ENCODE peak calls at places on chromosomes 16 and 17, in eight cellular contexts. M is astrocyte of the cerebellum, X is fibroblast of the aortic adventitia, W is cardiac fibroblast, Y is B cell, N is fibroblast of lung, I is Panc1, A is GM13977. R is an unnamed sample.

GRCh38 chr16:84260766-84261165 is 21.0 kb upstream of the KCNG4 start:
- DNase-seq in Y (no peak), M (no peak), W (no peak), A (no peak), N (no peak), X (no peak), I (no peak), R (no peak)

GRCh38 chr17:60065136-60065535 is 13.6 kb downstream of the HEATR6 start:
- DNase-seq in Y (no peak), W (peak), I (no peak), X (no peak), N (peak), A (no peak), M (no peak), R (no peak)

GRCh38 chr17:64499805-64500486 is 3.1 kb upstream of the POLG2 start:
- DNase-seq in I (no peak), X (no peak), M (no peak), Y (peak), W (peak), A (no peak), N (no peak), R (no peak)

GRCh38 chr16:50067290-50067853 is 1.6 kb downstream of the HEATR3 start:
- DNase-seq in N (peak), W (peak), A (peak), X (peak), Y (peak), M (peak), I (no peak), R (no peak)

GRCh38 chr16:69396187-69397061 is 10.6 kb upstream of the TERF2 start:
- DNase-seq in N (peak), M (peak), W (peak), I (no peak), X (peak), Y (peak), A (peak), R (peak)

GRCh38 chr17:27733771-27734170 is 66.6 kb downstream of the NOS2 start:
- DNase-seq in X (no peak), Y (no peak), I (no peak), W (no peak), N (no peak), A (no peak), M (no peak), R (no peak)

GRCh38 chr16:56425439-56425832 is at the start of gene AMFR:
- DNase-seq in A (peak), X (peak), M (peak), Y (peak), I (no peak), W (peak), N (peak), R (peak)

GRCh38 chr16:57694556-57695377 is at the start of gene DRC7:
- DNase-seq in M (no peak), W (peak), Y (peak), A (peak), I (no peak), X (peak), N (peak), R (no peak)

GRCh38 chr16:88479795-88480760 is 27.0 kb downstream of the ZFPM1 start:
- DNase-seq in W (no peak), A (peak), X (no peak), N (no peak), I (no peak), M (no peak), Y (peak), R (no peak)

GRCh38 chr16:55543470-55543869 is 23.0 kb upstream of the CAPNS2 start:
- DNase-seq in Y (no peak), X (peak), W (peak), A (no peak), M (peak), I (no peak), N (peak), R (no peak)

GRCh38 chr17:66135896-66136295 is 56.0 kb downstream of the CEP112 start:
- DNase-seq in Y (no peak), N (no peak), A (no peak), M (no peak), X (no peak), I (no peak), W (peak), R (no peak)

GRCh38 chr17:62713096-62713870 is 85.8 kb downstream of the MRC2 start:
- DNase-seq in N (no peak), W (no peak), X (no peak), A (no peak), M (no peak), Y (no peak), I (no peak), R (no peak)

GRCh38 chr16:11229906-11230305 is 26.1 kb downstream of the SOCS1 start:
- DNase-seq in M (no peak), Y (no peak), X (no peak), A (no peak), N (no peak), W (no peak), I (no peak), R (no peak)

GRCh38 chr16:57474671-57475661 is 11.3 kb downstream of the DOK4 start:
- DNase-seq in M (no peak), X (no peak), I (no peak), A (no peak), W (no peak), N (no peak), Y (no peak), R (no peak)

GRCh38 chr16:66220766-66221165 is 145.7 kb upstream of the CDH5 start:
- DNase-seq in W (no peak), Y (no peak), I (no peak), M (no peak), N (no peak), X (no peak), A (no peak), R (no peak)

GRCh38 chr17:8173056-8173870 is 2.9 kb downstream of the TMEM107 start:
- DNase-seq in N (peak), I (peak), W (peak), M (peak), X (peak), A (peak), Y (peak), R (peak)

GRCh38 chr17:32992360-32993033 is 850 bp downstream of the SPACA3 start:
- DNase-seq in N (no peak), A (no peak), M (no peak), I (no peak), W (no peak), Y (no peak), X (no peak), R (no peak)

GRCh38 chr17:850828-851759 is 68.9 kb downstream of the MRM3 start:
- DNase-seq in W (peak), A (no peak), Y (no peak), N (peak), I (no peak), X (peak), M (no peak), R (no peak)

GRCh38 chr17:45263477-45263860 is 1.6 kb upstream of the SPATA32 start:
- DNase-seq in M (no peak), W (no peak), Y (no peak), X (no peak), I (no peak), A (no peak), N (no peak), R (no peak)

GRCh38 chr16:50445603-50446250 is 76.9 kb upstream of the BRD7 start:
- DNase-seq in A (no peak), M (no peak), Y (no peak), I (no peak), X (no peak), W (no peak), N (no peak), R (no peak)

GRCh38 chr17:45294506-45294905 is 22.3 kb downstream of the MAP3K14 start:
- DNase-seq in N (peak), Y (no peak), X (peak), M (peak), A (no peak), I (no peak), W (peak), R (no peak)

GRCh38 chr16:87704754-87705353 is 60.9 kb downstream of the KLHDC4 start:
- DNase-seq in Y (no peak), N (no peak), X (no peak), M (no peak), A (no peak), W (no peak), I (no peak), R (no peak)

GRCh38 chr17:78338860-78339259 is 21.0 kb downstream of the SOCS3 start:
- DNase-seq in A (peak), M (no peak), I (no peak), X (no peak), W (no peak), Y (peak), N (no peak), R (no peak)

GRCh38 chr17:49076575-49077384 is 55.8 kb upstream of the B4GALNT2 start:
- DNase-seq in A (no peak), I (peak), X (peak), W (peak), N (peak), M (peak), Y (no peak), R (no peak)

GRCh38 chr17:48510761-48511604 is 19.8 kb downstream of the HOXB1 start:
- DNase-seq in W (peak), I (no peak), N (peak), M (no peak), Y (no peak), A (no peak), X (peak), R (no peak)

GRCh38 chr16:58421029-58421428 is 28.8 kb downstream of the GINS3 start:
- DNase-seq in W (no peak), Y (no peak), A (no peak), X (no peak), N (no peak), I (no peak), M (no peak), R (no peak)

GRCh38 chr17:41932821-41933389 is 2.5 kb downstream of the ODAD4 start:
- DNase-seq in I (no peak), M (no peak), N (no peak), Y (no peak), W (no peak), A (no peak), X (no peak), R (no peak)

GRCh38 chr17:44636562-44636961 is 19.7 kb upstream of the MEIOC start:
- DNase-seq in I (no peak), M (peak), Y (peak), X (peak), W (peak), N (peak), A (no peak), R (no peak)

GRCh38 chr17:39835038-39835786 is 28.9 kb downstream of the IKZF3 start:
- DNase-seq in X (no peak), A (no peak), Y (no peak), I (no peak), W (no peak), M (no peak), N (no peak), R (no peak)

GRCh38 chr17:81399481-81400153 is 4.4 kb downstream of the BAHCC1 start:
- DNase-seq in Y (peak), A (peak), N (no peak), X (no peak), M (no peak), I (no peak), W (no peak), R (no peak)

GRCh38 chr16:5064915-5065314 is 841 bp downstream of the C16orf89 start:
- DNase-seq in I (no peak), N (peak), Y (no peak), A (no peak), W (no peak), M (no peak), X (no peak), R (no peak)

GRCh38 chr17:44384281-44384822 is 5.1 kb downstream of the ITGA2B start:
- DNase-seq in X (no peak), Y (no peak), I (no peak), W (no peak), N (no peak), A (no peak), M (no peak), R (no peak)

GRCh38 chr17:76383645-76384221 is 676 bp upstream of the SPHK1 start:
- DNase-seq in A (peak), W (peak), M (no peak), Y (peak), I (no peak), N (no peak), X (peak), R (peak)

GRCh38 chr16:22638393-22639206 is 127.9 kb downstream of the NPIPB5 start:
- DNase-seq in N (peak), W (no peak), I (peak), A (no peak), Y (no peak), X (peak), M (no peak), R (no peak)

GRCh38 chr17:37137070-37137610 is 188.4 kb downstream of the AATF start:
- DNase-seq in A (no peak), M (no peak), I (no peak), Y (no peak), W (no peak), X (no peak), N (no peak), R (no peak)
- TF ChIP-seq CTCF in A (no peak), M (no peak), I (no peak), Y (no peak), W (no peak), X (no peak), N (no peak), R (no peak)

DNA sequence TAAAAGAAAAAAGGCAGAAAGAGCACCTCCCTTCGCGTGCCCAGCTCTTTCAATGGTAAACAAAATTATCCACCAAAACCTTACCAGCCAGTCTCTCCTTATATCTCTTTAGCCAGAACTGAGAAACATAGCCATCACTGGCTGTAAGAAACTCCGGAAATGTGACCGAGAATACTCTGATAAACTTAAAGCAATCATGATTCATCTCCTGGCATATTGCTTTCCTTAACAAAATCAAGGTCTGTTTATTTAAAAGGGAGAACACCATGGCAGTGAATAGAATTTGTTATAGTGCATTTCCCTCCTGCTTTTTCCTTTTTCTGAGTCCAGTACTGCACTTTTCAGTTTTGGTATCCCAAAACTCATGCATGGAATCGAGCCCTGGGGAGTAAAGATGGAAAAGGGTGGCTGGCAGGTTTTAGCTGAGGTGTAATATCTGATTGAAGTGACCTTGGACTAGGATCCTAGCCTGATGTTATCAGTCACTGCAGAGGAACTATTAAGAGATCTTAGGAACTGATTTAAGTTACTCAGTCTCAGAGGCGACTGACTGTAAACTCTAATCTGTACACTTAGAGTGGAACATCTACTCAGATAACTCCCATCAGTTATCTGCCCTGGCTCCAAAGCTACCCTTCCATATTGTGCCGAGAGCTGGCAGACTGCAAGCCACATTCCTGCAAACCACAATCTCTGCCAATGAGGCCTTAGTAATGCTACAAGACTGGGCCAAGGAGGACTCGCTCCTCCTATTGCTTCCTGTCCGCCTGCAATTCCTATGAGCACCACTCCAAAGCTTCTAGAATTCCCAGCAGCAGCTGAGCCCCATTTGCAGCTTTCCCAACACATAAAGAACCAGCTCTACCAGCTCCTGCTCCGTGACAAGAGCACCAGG is 7.4 kb upstream of the COX10 start:
- DNase-seq in X (peak), N (peak), I (no peak), Y (no peak), M (no peak), W (peak), A (no peak), R (no peak)
- TF ChIP-seq CTCF in X (peak), N (peak), I (no peak), Y (no peak), M (peak), W (peak), A (no peak), R (no peak)

DNA sequence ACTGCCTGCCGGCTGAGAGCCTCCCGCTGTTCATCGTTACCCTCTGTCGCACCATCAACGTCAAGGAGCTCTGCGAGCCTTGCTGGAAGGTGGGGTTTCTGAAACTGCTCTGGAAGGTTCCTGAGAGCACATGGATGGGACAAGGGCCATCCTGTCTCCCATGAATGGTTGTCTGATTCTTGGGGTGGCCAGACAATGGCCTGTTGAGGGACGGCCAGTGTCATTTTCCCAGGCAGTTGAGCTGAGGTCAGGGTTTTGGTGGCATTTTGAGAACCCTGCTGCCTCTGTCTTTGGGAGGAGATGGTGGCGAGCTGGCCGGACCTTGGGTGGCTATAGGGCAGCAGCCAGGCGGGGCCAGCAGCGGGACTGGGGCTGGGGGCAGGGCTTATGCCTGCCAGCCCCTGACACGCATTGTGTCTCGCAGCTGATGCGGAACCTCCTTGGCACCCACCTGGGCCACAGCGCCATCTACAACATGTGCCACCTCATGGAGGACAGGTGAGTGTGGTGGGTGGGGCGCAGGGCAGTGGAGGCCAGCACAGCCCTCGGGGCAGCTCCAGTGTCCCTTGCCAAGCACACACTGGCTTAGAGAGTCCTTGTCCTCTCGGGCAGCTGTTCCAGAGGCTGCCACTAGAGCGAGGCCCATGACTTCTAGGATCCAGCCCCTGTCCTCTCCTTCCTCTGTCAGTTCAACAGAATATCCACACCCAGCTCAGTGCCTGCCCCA is 9.1 kb downstream of the TSC2 start:
- DNase-seq in A (no peak), W (no peak), I (no peak), M (no peak), Y (no peak), N (no peak), X (no peak), R (no peak)
- TF ChIP-seq CTCF in A (no peak), W (peak), I (no peak), M (peak), Y (no peak), N (no peak), X (no peak), R (no peak)

GRCh38 chr17:53736516-53737274 is 86.0 kb upstream of the KIF2B start:
- DNase-seq in M (no peak), I (no peak), W (no peak), A (no peak), N (no peak), Y (no peak), X (no peak), R (no peak)

DNA sequence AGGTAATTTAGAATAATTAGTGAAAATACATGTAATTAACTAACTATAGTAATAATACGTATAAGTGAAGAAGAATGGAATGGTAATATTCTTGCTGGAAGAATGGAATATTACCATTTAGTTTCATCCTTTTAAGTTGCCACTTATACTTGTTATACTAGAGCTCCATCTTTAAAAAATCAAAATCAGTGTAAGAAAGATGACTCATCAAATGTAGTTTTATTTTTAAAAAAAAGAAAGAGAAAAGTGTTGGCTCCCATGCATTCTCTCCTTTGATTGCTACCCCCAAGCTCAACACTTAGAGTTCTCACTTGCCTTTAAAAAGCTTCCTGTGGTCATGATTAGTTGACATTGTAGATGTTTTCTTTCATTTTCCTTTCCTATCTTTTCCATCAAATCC is 82.4 kb upstream of the KIF2B start:
- DNase-seq in M (no peak), W (no peak), X (no peak), Y (no peak), A (no peak), I (no peak), N (no peak), R (no peak)
- TF ChIP-seq CTCF in M (no peak), W (no peak), X (no peak), Y (no peak), A (no peak), I (no peak), N (no peak), R (no peak)

GRCh38 chr17:6712854-6713129 is 377 bp downstream of the SLC13A5 start:
- DNase-seq in N (no peak), W (no peak), Y (no peak), X (no peak), M (no peak), I (no peak), A (no peak), R (no peak)

GRCh38 chr17:6713918-6714271 is 726 bp upstream of the SLC13A5 start:
- DNase-seq in X (no peak), N (no peak), W (no peak), A (no peak), I (no peak), M (no peak), Y (no peak), R (no peak)

GRCh38 chr17:6714315-6714874 is 1.2 kb upstream of the SLC13A5 start:
- DNase-seq in X (no peak), N (no peak), W (no peak), I (no peak), Y (no peak), M (no peak), A (no peak), R (no peak)

GRCh38 chr17:6712058-6712853 is 913 bp downstream of the SLC13A5 start:
- DNase-seq in M (peak), A (no peak), I (no peak), X (peak), Y (no peak), W (peak), N (no peak), R (no peak)

DNA sequence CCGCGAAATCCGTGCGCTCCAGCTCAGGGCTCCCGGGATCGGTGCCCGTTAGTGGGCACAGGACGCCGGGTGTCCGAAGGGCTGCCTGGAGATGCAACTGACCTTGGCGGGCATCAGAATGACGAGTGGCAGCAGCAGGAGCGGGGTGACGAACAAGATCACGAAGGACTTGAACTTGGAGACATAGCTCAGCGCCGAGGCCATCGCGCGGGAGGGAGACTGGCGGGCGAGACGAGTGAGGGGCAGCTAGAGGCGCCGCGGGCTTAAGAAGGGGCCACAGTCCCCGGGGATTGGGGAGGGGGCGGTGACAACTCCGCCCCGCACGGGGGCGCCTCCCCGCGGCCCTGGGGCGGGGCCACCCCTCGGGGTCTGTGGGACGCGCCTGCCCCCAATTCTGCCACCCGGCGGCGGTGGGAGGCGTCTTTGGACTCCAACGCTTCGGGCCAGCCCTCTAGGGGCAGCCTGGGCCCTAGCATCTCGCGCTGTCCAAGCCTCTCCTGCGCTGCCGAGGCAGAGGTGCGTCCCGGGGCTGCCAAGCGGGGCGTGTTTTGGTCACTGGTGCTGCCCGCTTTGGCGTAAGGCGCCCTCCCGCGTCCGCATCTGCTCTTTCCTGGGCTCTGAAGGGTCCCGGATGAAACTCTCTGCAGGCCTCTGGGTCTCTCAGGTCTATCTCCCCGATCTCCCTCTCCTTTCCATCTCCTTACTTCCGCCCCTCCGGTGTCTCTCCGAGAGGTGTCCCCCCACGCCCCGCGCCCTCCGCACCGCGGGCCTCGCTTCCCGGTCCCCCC is at the start of gene SLC13A5:
- DNase-seq in X (peak), Y (peak), I (no peak), N (peak), A (peak), M (no peak), W (peak), R (no peak)
- TF ChIP-seq CTCF in X (peak), Y (peak), I (peak), N (no peak), A (peak), M (peak), W (peak), R (no peak)

R was measured in natural killer cell.